ENCODE peak calls at places on chromosomes 16 and 17, in eight cellular contexts. One of them, this sample, is unnamed.

GRCh38 chr17:13647551-13647950 is 45.8 kb upstream of the HS3ST3A1 start:
- DNase-seq in HTR-8/SVneo: no peak
- DNase-seq in left lung: no peak
- DNase-seq in stromal cell of bone marrow: no peak
- DNase-seq in T-helper 17 cell: no peak
- DNase-seq in AG04450: no peak
- DNase-seq in endothelial cell: no peak
- DNase-seq in psoas muscle: no peak
- DNase-seq in this sample: no peak

GRCh38 chr16:49596699-49597291 is 223.2 kb downstream of the C16orf78 start:
- DNase-seq in HTR-8/SVneo: no peak
- DNase-seq in left lung: no peak
- DNase-seq in stromal cell of bone marrow: no peak
- DNase-seq in T-helper 17 cell: no peak
- DNase-seq in AG04450: no peak
- DNase-seq in endothelial cell: no peak
- DNase-seq in psoas muscle: peak
- DNase-seq in this sample: no peak

GRCh38 chr16:49858200-49859129 is 2.6 kb upstream of the ZNF423 start:
- DNase-seq in HTR-8/SVneo: no peak
- DNase-seq in left lung: peak
- DNase-seq in stromal cell of bone marrow: no peak
- DNase-seq in T-helper 17 cell: no peak
- DNase-seq in AG04450: no peak
- DNase-seq in endothelial cell: peak
- DNase-seq in psoas muscle: peak
- DNase-seq in this sample: no peak

GRCh38 chr16:12120331-12120981 is 143.9 kb downstream of the SNX29 start:
- DNase-seq in HTR-8/SVneo: no peak
- DNase-seq in left lung: no peak
- DNase-seq in stromal cell of bone marrow: peak
- DNase-seq in T-helper 17 cell: no peak
- DNase-seq in AG04450: no peak
- DNase-seq in endothelial cell: no peak
- DNase-seq in psoas muscle: no peak
- DNase-seq in this sample: no peak

GRCh38 chr17:30933966-30934365 is 12.2 kb downstream of the ADAP2 start:
- DNase-seq in HTR-8/SVneo: no peak
- DNase-seq in left lung: no peak
- DNase-seq in stromal cell of bone marrow: no peak
- DNase-seq in T-helper 17 cell: no peak
- DNase-seq in AG04450: no peak
- DNase-seq in endothelial cell: no peak
- DNase-seq in psoas muscle: no peak
- DNase-seq in this sample: no peak

GRCh38 chr17:33647976-33648375 is 354.9 kb upstream of the ASIC2 start:
- DNase-seq in HTR-8/SVneo: no peak
- DNase-seq in left lung: no peak
- DNase-seq in stromal cell of bone marrow: peak
- DNase-seq in T-helper 17 cell: no peak
- DNase-seq in AG04450: no peak
- DNase-seq in endothelial cell: peak
- DNase-seq in psoas muscle: no peak
- DNase-seq in this sample: no peak

GRCh38 chr17:72396121-72396520 is 275.3 kb downstream of the SOX9 start:
- DNase-seq in HTR-8/SVneo: no peak
- DNase-seq in left lung: no peak
- DNase-seq in stromal cell of bone marrow: no peak
- DNase-seq in T-helper 17 cell: no peak
- DNase-seq in AG04450: no peak
- DNase-seq in endothelial cell: no peak
- DNase-seq in psoas muscle: no peak
- DNase-seq in this sample: no peak

GRCh38 chr17:38590988-38591758 is 14.6 kb downstream of the SRCIN1 start:
- DNase-seq in HTR-8/SVneo: no peak
- DNase-seq in left lung: no peak
- DNase-seq in stromal cell of bone marrow: no peak
- DNase-seq in T-helper 17 cell: no peak
- DNase-seq in AG04450: no peak
- DNase-seq in endothelial cell: no peak
- DNase-seq in psoas muscle: no peak
- DNase-seq in this sample: no peak

GRCh38 chr17:74815671-74816370 is 39.7 kb upstream of the NAT9 start:
- DNase-seq in HTR-8/SVneo: no peak
- DNase-seq in left lung: no peak
- DNase-seq in stromal cell of bone marrow: no peak
- DNase-seq in T-helper 17 cell: no peak
- DNase-seq in AG04450: no peak
- DNase-seq in endothelial cell: peak
- DNase-seq in psoas muscle: no peak
- DNase-seq in this sample: no peak

GRCh38 chr16:75378616-75379015 is 54.7 kb downstream of the CFDP1 start:
- DNase-seq in HTR-8/SVneo: no peak
- DNase-seq in left lung: no peak
- DNase-seq in stromal cell of bone marrow: no peak
- DNase-seq in T-helper 17 cell: no peak
- DNase-seq in AG04450: no peak
- DNase-seq in endothelial cell: no peak
- DNase-seq in psoas muscle: no peak
- DNase-seq in this sample: no peak

GRCh38 chr17:5418858-5419355 is 555 bp downstream of the NUP88 start:
- DNase-seq in HTR-8/SVneo: no peak
- DNase-seq in left lung: no peak
- DNase-seq in stromal cell of bone marrow: no peak
- DNase-seq in T-helper 17 cell: peak
- DNase-seq in AG04450: no peak
- DNase-seq in endothelial cell: no peak
- DNase-seq in psoas muscle: no peak
- DNase-seq in this sample: no peak

GRCh38 chr17:58822148-58823050 is 66.7 kb downstream of the PPM1E start:
- DNase-seq in HTR-8/SVneo: no peak
- DNase-seq in left lung: no peak
- DNase-seq in stromal cell of bone marrow: no peak
- DNase-seq in T-helper 17 cell: no peak
- DNase-seq in AG04450: no peak
- DNase-seq in endothelial cell: no peak
- DNase-seq in psoas muscle: no peak
- DNase-seq in this sample: no peak

GRCh38 chr16:19595043-19595767 is 39.7 kb downstream of the VPS35L start:
- DNase-seq in HTR-8/SVneo: peak
- DNase-seq in left lung: no peak
- DNase-seq in stromal cell of bone marrow: no peak
- DNase-seq in T-helper 17 cell: no peak
- DNase-seq in AG04450: peak
- DNase-seq in endothelial cell: no peak
- DNase-seq in psoas muscle: peak
- DNase-seq in this sample: peak

GRCh38 chr17:81331527-81332043 is 36.5 kb upstream of the SLC38A10 start:
- DNase-seq in HTR-8/SVneo: no peak
- DNase-seq in left lung: peak
- DNase-seq in stromal cell of bone marrow: no peak
- DNase-seq in T-helper 17 cell: no peak
- DNase-seq in AG04450: no peak
- DNase-seq in endothelial cell: no peak
- DNase-seq in psoas muscle: no peak
- DNase-seq in this sample: no peak

GRCh38 chr17:8611135-8611534 is 19.4 kb downstream of the MYH10 start:
- DNase-seq in HTR-8/SVneo: no peak
- DNase-seq in left lung: no peak
- DNase-seq in stromal cell of bone marrow: no peak
- DNase-seq in T-helper 17 cell: no peak
- DNase-seq in AG04450: no peak
- DNase-seq in endothelial cell: no peak
- DNase-seq in psoas muscle: no peak
- DNase-seq in this sample: no peak

GRCh38 chr17:2262146-2262587 is 41.4 kb downstream of the SMG6 start:
- DNase-seq in HTR-8/SVneo: no peak
- DNase-seq in left lung: no peak
- DNase-seq in stromal cell of bone marrow: peak
- DNase-seq in T-helper 17 cell: no peak
- DNase-seq in AG04450: peak
- DNase-seq in endothelial cell: no peak
- DNase-seq in psoas muscle: no peak
- DNase-seq in this sample: no peak

GRCh38 chr17:76695059-76695892 is 15.5 kb downstream of the MXRA7 start:
- DNase-seq in HTR-8/SVneo: no peak
- DNase-seq in left lung: no peak
- DNase-seq in stromal cell of bone marrow: no peak
- DNase-seq in T-helper 17 cell: no peak
- DNase-seq in AG04450: no peak
- DNase-seq in endothelial cell: no peak
- DNase-seq in psoas muscle: no peak
- DNase-seq in this sample: no peak

GRCh38 chr17:58529275-58529674 is 14.8 kb upstream of the MTMR4 start:
- DNase-seq in HTR-8/SVneo: no peak
- DNase-seq in left lung: no peak
- DNase-seq in stromal cell of bone marrow: no peak
- DNase-seq in T-helper 17 cell: no peak
- DNase-seq in AG04450: no peak
- DNase-seq in endothelial cell: no peak
- DNase-seq in psoas muscle: no peak
- DNase-seq in this sample: no peak

GRCh38 chr16:76487411-76488064 is 210.3 kb downstream of the CNTNAP4 start:
- DNase-seq in HTR-8/SVneo: no peak
- DNase-seq in left lung: no peak
- DNase-seq in stromal cell of bone marrow: no peak
- DNase-seq in T-helper 17 cell: no peak
- DNase-seq in AG04450: no peak
- DNase-seq in endothelial cell: no peak
- DNase-seq in psoas muscle: no peak
- DNase-seq in this sample: no peak